ENCODE peak calls at places on chromosome 13, in six cellular contexts. W is GM12891, U is GM12878, E is HepG2, F is H1, J is K562. P is an unnamed sample.

GRCh38 chr13:78625384-78625783 is 22.0 kb upstream of the POU4F1 start:
- DNase-seq in W (no peak), J (no peak), U (no peak), E (no peak), F (no peak), P (no peak)

GRCh38 chr13:31042084-31042483 is 109.6 kb downstream of the TEX26 start:
- DNase-seq in F (no peak), J (no peak), E (no peak), U (no peak), W (no peak), P (no peak)

GRCh38 chr13:110344320-110344719 is 37.2 kb downstream of the COL4A2 start:
- DNase-seq in U (no peak), F (no peak), E (no peak), J (no peak), W (no peak), P (no peak)

GRCh38 chr13:43232144-43232840 is 208.9 kb downstream of the DNAJC15 start:
- DNase-seq in U (no peak), J (no peak), F (no peak), E (no peak), W (no peak), P (no peak)

GRCh38 chr13:42260885-42261654 is 10.9 kb upstream of the AKAP11 start:
- DNase-seq in W (no peak), J (no peak), U (no peak), E (no peak), F (no peak), P (no peak)

GRCh38 chr13:42926555-42926954 is 65.5 kb downstream of the EPSTI1 start:
- DNase-seq in F (no peak), U (no peak), J (no peak), E (no peak), W (no peak), P (no peak)

GRCh38 chr13:36369268-36370107 is 23.3 kb upstream of the SPART start:
- DNase-seq in U (no peak), J (no peak), F (no peak), W (no peak), E (no peak), P (no peak)

GRCh38 chr13:30020726-30021312 is 170.4 kb upstream of the UBL3 start:
- DNase-seq in W (no peak), F (no peak), E (no peak), U (no peak), J (no peak), P (no peak)

GRCh38 chr13:97914537-97914936 is 38.9 kb upstream of the IPO5 start:
- DNase-seq in F (no peak), E (no peak), U (no peak), W (no peak), J (no peak), P (no peak)

GRCh38 chr13:82370306-82370705 is 1512.0 kb downstream of the SLITRK1 start:
- DNase-seq in F (no peak), W (no peak), E (no peak), U (no peak), J (no peak), P (no peak)
- TF ChIP-seq TAF1 in F (no peak), W (no peak), E (no peak), U (no peak), J (no peak), P (no peak)

DNA sequence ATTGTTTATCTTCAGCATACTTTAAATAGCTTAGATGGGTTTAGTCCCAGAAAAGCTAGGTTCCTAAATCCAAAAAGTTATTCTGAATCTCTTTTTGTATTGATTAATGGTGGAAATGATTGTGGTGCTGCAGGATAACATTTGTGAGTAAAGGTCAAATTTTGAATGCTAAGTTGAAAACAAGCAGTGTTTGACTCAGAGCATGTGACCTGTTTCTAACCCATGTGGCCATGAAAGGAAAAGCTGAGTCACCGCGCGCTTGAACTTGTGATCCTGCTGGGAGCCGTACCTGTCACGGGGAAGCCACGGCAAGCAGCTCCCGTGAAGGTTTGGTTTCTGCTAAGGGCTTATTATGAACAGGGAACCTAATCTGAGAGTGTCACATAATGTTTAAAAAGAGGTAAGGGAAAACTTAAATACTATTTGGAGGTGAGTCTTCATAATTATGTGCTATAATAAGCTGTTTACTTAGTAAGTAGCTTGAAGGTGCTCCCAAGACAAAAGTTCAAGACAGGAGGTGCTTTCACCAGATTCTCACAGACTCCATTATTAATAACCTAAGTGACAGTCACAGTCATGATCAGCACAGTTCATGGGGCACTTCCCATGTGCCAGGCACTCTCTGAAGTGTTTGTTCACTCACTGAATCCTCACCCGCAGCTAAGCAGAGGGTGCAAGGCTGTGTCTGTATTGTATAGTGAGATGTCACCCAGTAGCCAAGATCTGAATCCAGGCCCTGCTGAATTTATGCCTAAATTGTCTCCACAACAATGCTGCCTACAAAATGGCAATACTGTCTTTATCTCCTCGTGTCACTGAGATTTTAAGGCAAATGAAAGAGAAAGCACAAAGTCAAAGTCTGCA is 286.5 kb downstream of the MYO16 start:
- DNase-seq in F (no peak), W (peak; percentile 30), E (peak; percentile 91), J (peak; percentile 56), U (peak; percentile 52), P (no peak)
- TF ChIP-seq POLR2A in F (no peak), W (no peak), E (no peak), J (no peak), U (peak; percentile 38), P (no peak)

GRCh38 chr13:106337096-106337495 is 198.4 kb downstream of the EFNB2 start:
- DNase-seq in E (no peak), J (no peak), W (no peak), U (no peak), F (no peak), P (no peak)
- TF ChIP-seq POLR2AphosphoS5 in E (no peak), J (no peak), W (no peak), U (no peak), F (no peak), P (no peak)

GRCh38 chr13:26502826-26503225 is 54.7 kb upstream of the WASF3 start:
- DNase-seq in E (no peak), J (no peak), W (no peak), F (no peak), U (no peak), P (no peak)
- TF ChIP-seq TAF1 in E (no peak), J (no peak), W (no peak), F (no peak), U (no peak), P (no peak)

GRCh38 chr13:106532111-106532929 is 3.1 kb downstream of the EFNB2 start:
- DNase-seq in U (no peak), E (no peak), W (no peak), J (no peak), F (no peak), P (no peak)

GRCh38 chr13:106534844-106535551 is 464 bp downstream of the EFNB2 start:
- DNase-seq in E (no peak), F (peak; percentile 76), U (no peak), J (no peak), W (no peak), P (peak; percentile 31)

GRCh38 chr13:106533940-106534843 is 1.3 kb downstream of the EFNB2 start:
- DNase-seq in J (no peak), F (peak; percentile 72), U (no peak), E (no peak), W (no peak), P (no peak)

GRCh38 chr13:106530907-106531520 is 4.4 kb downstream of the EFNB2 start:
- DNase-seq in J (no peak), U (no peak), F (no peak), E (no peak), W (no peak), P (no peak)

GRCh38 chr13:106533101-106533939 is 2.1 kb downstream of the EFNB2 start:
- DNase-seq in E (peak; percentile 21), U (no peak), J (no peak), W (no peak), F (peak; percentile 82), P (peak; percentile 25)
- TF ChIP-seq POLR2A in E (no peak), U (no peak), J (no peak), W (no peak), F (no peak), P (no peak)

GRCh38 chr13:112576191-112576590 is 11.8 kb downstream of the TUBGCP3 start:
- DNase-seq in F (no peak), E (no peak), J (no peak), U (no peak), W (no peak), P (no peak)

GRCh38 chr13:112575295-112575622 is 12.7 kb downstream of the TUBGCP3 start:
- DNase-seq in W (no peak), F (no peak), E (no peak), J (no peak), U (no peak), P (no peak)

GRCh38 chr13:112573710-112574109 is 14.2 kb downstream of the TUBGCP3 start:
- DNase-seq in J (no peak), E (no peak), F (no peak), W (no peak), U (no peak), P (no peak)

GRCh38 chr13:112575680-112576079 is 12.3 kb downstream of the TUBGCP3 start:
- DNase-seq in F (no peak), E (no peak), J (peak; percentile 38), W (no peak), U (no peak), P (no peak)

GRCh38 chr13:112574476-112575294 is 13.3 kb downstream of the TUBGCP3 start:
- DNase-seq in F (no peak), U (no peak), W (no peak), J (no peak), E (no peak), P (no peak)
- TF ChIP-seq POLR2AphosphoS5 in F (no peak), U (no peak), W (no peak), J (no peak), E (no peak), P (no peak)

GRCh38 chr13:102902789-102903347 is 57.0 kb downstream of the ERCC5 start:
- DNase-seq in W (no peak), F (peak; percentile 55), J (no peak), U (no peak), E (peak; percentile 22), P (no peak)

GRCh38 chr13:102897371-102898138 is 51.7 kb downstream of the ERCC5 start:
- DNase-seq in F (no peak), J (no peak), W (no peak), U (no peak), E (no peak), P (no peak)

GRCh38 chr13:102901615-102902305 is 55.9 kb downstream of the ERCC5 start:
- DNase-seq in J (no peak), E (no peak), W (no peak), F (no peak), U (no peak), P (no peak)

GRCh38 chr13:102901056-102901455 is 55.2 kb downstream of the ERCC5 start:
- DNase-seq in F (no peak), J (no peak), U (no peak), E (no peak), W (no peak), P (no peak)

GRCh38 chr13:102900193-102900608 is 54.4 kb downstream of the ERCC5 start:
- DNase-seq in W (no peak), F (no peak), U (no peak), E (peak; percentile 72), J (no peak), P (no peak)
- TF ChIP-seq TAF1 in W (no peak), F (no peak), U (no peak), E (no peak), J (no peak), P (no peak)